ENCODE peak calls at places on chromosome 6, in seven cellular contexts. One of them, this sample, is unnamed.

GRCh38 chr6:28522594-28523557 is 2.8 kb upstream of the GPX5 start:
- DNase-seq in AG04450: no peak
- DNase-seq in activated CD8-positive, alpha-beta T cell treated with anti-CD3 and anti-CD28 coated beads for 36 hours: peak
- DNase-seq in coronary artery: no peak
- DNase-seq in GM23338: peak
- DNase-seq in esophagus squamous epithelium: no peak
- DNase-seq in CD8-positive, alpha-beta T cell: peak
- DNase-seq in this sample: no peak

GRCh38 chr6:28207244-28208179 is 17.6 kb upstream of the ZSCAN9 start:
- DNase-seq in AG04450: no peak
- DNase-seq in activated CD8-positive, alpha-beta T cell treated with anti-CD3 and anti-CD28 coated beads for 36 hours: peak
- DNase-seq in coronary artery: no peak
- DNase-seq in GM23338: peak
- DNase-seq in esophagus squamous epithelium: no peak
- DNase-seq in CD8-positive, alpha-beta T cell: no peak
- DNase-seq in this sample: no peak

GRCh38 chr6:160992323-160993314 is 1.1 kb downstream of the MAP3K4 start:
- DNase-seq in AG04450: no peak
- DNase-seq in activated CD8-positive, alpha-beta T cell treated with anti-CD3 and anti-CD28 coated beads for 36 hours: peak
- DNase-seq in coronary artery: no peak
- DNase-seq in GM23338: peak
- DNase-seq in esophagus squamous epithelium: no peak
- DNase-seq in CD8-positive, alpha-beta T cell: peak
- DNase-seq in this sample: no peak

GRCh38 chr6:9732056-9732455 is 682.8 kb downstream of the TFAP2A start:
- DNase-seq in AG04450: no peak
- DNase-seq in activated CD8-positive, alpha-beta T cell treated with anti-CD3 and anti-CD28 coated beads for 36 hours: no peak
- DNase-seq in coronary artery: no peak
- DNase-seq in GM23338: no peak
- DNase-seq in esophagus squamous epithelium: no peak
- DNase-seq in CD8-positive, alpha-beta T cell: no peak
- DNase-seq in this sample: no peak

GRCh38 chr6:167238169-167238693 is 52.9 kb upstream of the UNC93A start:
- DNase-seq in AG04450: no peak
- DNase-seq in activated CD8-positive, alpha-beta T cell treated with anti-CD3 and anti-CD28 coated beads for 36 hours: no peak
- DNase-seq in coronary artery: no peak
- DNase-seq in GM23338: peak
- DNase-seq in esophagus squamous epithelium: no peak
- DNase-seq in CD8-positive, alpha-beta T cell: no peak
- DNase-seq in this sample: no peak

GRCh38 chr6:34223964-34224940 is 12.4 kb upstream of the HMGA1 start:
- DNase-seq in AG04450: peak
- DNase-seq in activated CD8-positive, alpha-beta T cell treated with anti-CD3 and anti-CD28 coated beads for 36 hours: peak
- DNase-seq in coronary artery: peak
- DNase-seq in GM23338: peak
- DNase-seq in esophagus squamous epithelium: peak
- DNase-seq in CD8-positive, alpha-beta T cell: peak
- DNase-seq in this sample: peak

GRCh38 chr6:17870302-17871168 is 116.9 kb downstream of the KIF13A start:
- DNase-seq in AG04450: no peak
- DNase-seq in activated CD8-positive, alpha-beta T cell treated with anti-CD3 and anti-CD28 coated beads for 36 hours: no peak
- DNase-seq in coronary artery: no peak
- DNase-seq in GM23338: no peak
- DNase-seq in esophagus squamous epithelium: no peak
- DNase-seq in CD8-positive, alpha-beta T cell: no peak
- DNase-seq in this sample: no peak

GRCh38 chr6:133129556-133129955 is 111.6 kb upstream of the EYA4 start:
- DNase-seq in AG04450: no peak
- DNase-seq in activated CD8-positive, alpha-beta T cell treated with anti-CD3 and anti-CD28 coated beads for 36 hours: no peak
- DNase-seq in coronary artery: no peak
- DNase-seq in GM23338: no peak
- DNase-seq in esophagus squamous epithelium: no peak
- DNase-seq in CD8-positive, alpha-beta T cell: no peak
- DNase-seq in this sample: no peak

GRCh38 chr6:77620290-77620882 is 32.5 kb upstream of the MEI4 start:
- DNase-seq in AG04450: no peak
- DNase-seq in activated CD8-positive, alpha-beta T cell treated with anti-CD3 and anti-CD28 coated beads for 36 hours: peak
- DNase-seq in coronary artery: no peak
- DNase-seq in GM23338: peak
- DNase-seq in esophagus squamous epithelium: no peak
- DNase-seq in CD8-positive, alpha-beta T cell: no peak
- DNase-seq in this sample: no peak

GRCh38 chr6:2165216-2165725 is 80.1 kb downstream of the GMDS start:
- DNase-seq in AG04450: no peak
- DNase-seq in activated CD8-positive, alpha-beta T cell treated with anti-CD3 and anti-CD28 coated beads for 36 hours: no peak
- DNase-seq in coronary artery: no peak
- DNase-seq in GM23338: no peak
- DNase-seq in esophagus squamous epithelium: no peak
- DNase-seq in CD8-positive, alpha-beta T cell: no peak
- DNase-seq in this sample: no peak

GRCh38 chr6:158047563-158048323 is 66.1 kb downstream of the SYNJ2 start:
- DNase-seq in AG04450: no peak
- DNase-seq in activated CD8-positive, alpha-beta T cell treated with anti-CD3 and anti-CD28 coated beads for 36 hours: no peak
- DNase-seq in coronary artery: no peak
- DNase-seq in GM23338: no peak
- DNase-seq in esophagus squamous epithelium: no peak
- DNase-seq in CD8-positive, alpha-beta T cell: no peak
- DNase-seq in this sample: no peak

GRCh38 chr6:157200117-157200516 is 123.2 kb downstream of the TMEM242 start:
- DNase-seq in AG04450: no peak
- DNase-seq in activated CD8-positive, alpha-beta T cell treated with anti-CD3 and anti-CD28 coated beads for 36 hours: no peak
- DNase-seq in coronary artery: no peak
- DNase-seq in GM23338: no peak
- DNase-seq in esophagus squamous epithelium: no peak
- DNase-seq in CD8-positive, alpha-beta T cell: no peak
- DNase-seq in this sample: no peak

GRCh38 chr6:41191569-41191968 is 9.4 kb downstream of the TREML2 start:
- DNase-seq in AG04450: no peak
- DNase-seq in activated CD8-positive, alpha-beta T cell treated with anti-CD3 and anti-CD28 coated beads for 36 hours: peak
- DNase-seq in coronary artery: no peak
- DNase-seq in GM23338: peak
- DNase-seq in esophagus squamous epithelium: no peak
- DNase-seq in CD8-positive, alpha-beta T cell: no peak
- DNase-seq in this sample: no peak

GRCh38 chr6:14520029-14520428 is 402.5 kb downstream of the CD83 start:
- DNase-seq in AG04450: no peak
- DNase-seq in activated CD8-positive, alpha-beta T cell treated with anti-CD3 and anti-CD28 coated beads for 36 hours: no peak
- DNase-seq in coronary artery: no peak
- DNase-seq in GM23338: no peak
- DNase-seq in esophagus squamous epithelium: no peak
- DNase-seq in CD8-positive, alpha-beta T cell: no peak
- DNase-seq in this sample: no peak

GRCh38 chr6:150659046-150659763 is 59.5 kb downstream of the PLEKHG1 start:
- DNase-seq in AG04450: no peak
- DNase-seq in activated CD8-positive, alpha-beta T cell treated with anti-CD3 and anti-CD28 coated beads for 36 hours: no peak
- DNase-seq in coronary artery: no peak
- DNase-seq in GM23338: no peak
- DNase-seq in esophagus squamous epithelium: no peak
- DNase-seq in CD8-positive, alpha-beta T cell: no peak
- DNase-seq in this sample: no peak

GRCh38 chr6:119442776-119443184 is 93.2 kb upstream of the MAN1A1 start:
- DNase-seq in AG04450: no peak
- DNase-seq in activated CD8-positive, alpha-beta T cell treated with anti-CD3 and anti-CD28 coated beads for 36 hours: no peak
- DNase-seq in coronary artery: no peak
- DNase-seq in GM23338: no peak
- DNase-seq in esophagus squamous epithelium: no peak
- DNase-seq in CD8-positive, alpha-beta T cell: no peak
- DNase-seq in this sample: no peak

GRCh38 chr6:27237089-27237723 is 10.3 kb upstream of the PRSS16 start:
- DNase-seq in AG04450: no peak
- DNase-seq in activated CD8-positive, alpha-beta T cell treated with anti-CD3 and anti-CD28 coated beads for 36 hours: peak
- DNase-seq in coronary artery: no peak
- DNase-seq in GM23338: peak
- DNase-seq in esophagus squamous epithelium: no peak
- DNase-seq in CD8-positive, alpha-beta T cell: no peak
- DNase-seq in this sample: no peak

GRCh38 chr6:80217799-80218198 is 111.3 kb downstream of the BCKDHB start:
- DNase-seq in AG04450: no peak
- DNase-seq in activated CD8-positive, alpha-beta T cell treated with anti-CD3 and anti-CD28 coated beads for 36 hours: no peak
- DNase-seq in coronary artery: no peak
- DNase-seq in GM23338: no peak
- DNase-seq in esophagus squamous epithelium: no peak
- DNase-seq in CD8-positive, alpha-beta T cell: no peak
- DNase-seq in this sample: no peak

GRCh38 chr6:133236898-133237297 is 4.3 kb upstream of the EYA4 start:
- DNase-seq in AG04450: peak
- DNase-seq in activated CD8-positive, alpha-beta T cell treated with anti-CD3 and anti-CD28 coated beads for 36 hours: no peak
- DNase-seq in coronary artery: no peak
- DNase-seq in GM23338: no peak
- DNase-seq in esophagus squamous epithelium: no peak
- DNase-seq in CD8-positive, alpha-beta T cell: no peak
- DNase-seq in this sample: no peak

GRCh38 chr6:139342957-139343750 is 31.3 kb downstream of the CITED2 start:
- DNase-seq in AG04450: no peak
- DNase-seq in activated CD8-positive, alpha-beta T cell treated with anti-CD3 and anti-CD28 coated beads for 36 hours: no peak
- DNase-seq in coronary artery: no peak
- DNase-seq in GM23338: no peak
- DNase-seq in esophagus squamous epithelium: no peak
- DNase-seq in CD8-positive, alpha-beta T cell: no peak
- DNase-seq in this sample: no peak

GRCh38 chr6:113495521-113495920 is 361.6 kb upstream of the MARCKS start:
- DNase-seq in AG04450: peak
- DNase-seq in activated CD8-positive, alpha-beta T cell treated with anti-CD3 and anti-CD28 coated beads for 36 hours: no peak
- DNase-seq in coronary artery: no peak
- DNase-seq in GM23338: no peak
- DNase-seq in esophagus squamous epithelium: no peak
- DNase-seq in CD8-positive, alpha-beta T cell: no peak
- DNase-seq in this sample: no peak

GRCh38 chr6:136657629-136658028 is 107.4 kb upstream of the MAP7 start:
- DNase-seq in AG04450: no peak
- DNase-seq in activated CD8-positive, alpha-beta T cell treated with anti-CD3 and anti-CD28 coated beads for 36 hours: no peak
- DNase-seq in coronary artery: no peak
- DNase-seq in GM23338: no peak
- DNase-seq in esophagus squamous epithelium: no peak
- DNase-seq in CD8-positive, alpha-beta T cell: no peak
- DNase-seq in this sample: no peak

GRCh38 chr6:146968041-146968760 is 236.0 kb upstream of the STXBP5 start:
- DNase-seq in AG04450: peak
- DNase-seq in activated CD8-positive, alpha-beta T cell treated with anti-CD3 and anti-CD28 coated beads for 36 hours: no peak
- DNase-seq in coronary artery: no peak
- DNase-seq in GM23338: no peak
- DNase-seq in esophagus squamous epithelium: no peak
- DNase-seq in CD8-positive, alpha-beta T cell: no peak
- DNase-seq in this sample: no peak

GRCh38 chr6:39335780-39336541 is 13.5 kb upstream of the KCNK16 start:
- DNase-seq in AG04450: no peak
- DNase-seq in activated CD8-positive, alpha-beta T cell treated with anti-CD3 and anti-CD28 coated beads for 36 hours: peak
- DNase-seq in coronary artery: no peak
- DNase-seq in GM23338: no peak
- DNase-seq in esophagus squamous epithelium: no peak
- DNase-seq in CD8-positive, alpha-beta T cell: no peak
- DNase-seq in this sample: no peak

GRCh38 chr6:159807150-159807859 is 7.2 kb downstream of the PNLDC1 start:
- DNase-seq in AG04450: no peak
- DNase-seq in activated CD8-positive, alpha-beta T cell treated with anti-CD3 and anti-CD28 coated beads for 36 hours: no peak
- DNase-seq in coronary artery: no peak
- DNase-seq in GM23338: no peak
- DNase-seq in esophagus squamous epithelium: no peak
- DNase-seq in CD8-positive, alpha-beta T cell: no peak
- DNase-seq in this sample: no peak

GRCh38 chr6:22302828-22303227 is 6.0 kb upstream of the PRL start:
- DNase-seq in AG04450: no peak
- DNase-seq in activated CD8-positive, alpha-beta T cell treated with anti-CD3 and anti-CD28 coated beads for 36 hours: no peak
- DNase-seq in coronary artery: no peak
- DNase-seq in GM23338: no peak
- DNase-seq in esophagus squamous epithelium: no peak
- DNase-seq in CD8-positive, alpha-beta T cell: no peak
- DNase-seq in this sample: no peak

GRCh38 chr6:68497927-68498326 is 137.2 kb upstream of the ADGRB3 start:
- DNase-seq in AG04450: no peak
- DNase-seq in activated CD8-positive, alpha-beta T cell treated with anti-CD3 and anti-CD28 coated beads for 36 hours: no peak
- DNase-seq in coronary artery: no peak
- DNase-seq in GM23338: no peak
- DNase-seq in esophagus squamous epithelium: no peak
- DNase-seq in CD8-positive, alpha-beta T cell: no peak
- DNase-seq in this sample: no peak

DNA sequence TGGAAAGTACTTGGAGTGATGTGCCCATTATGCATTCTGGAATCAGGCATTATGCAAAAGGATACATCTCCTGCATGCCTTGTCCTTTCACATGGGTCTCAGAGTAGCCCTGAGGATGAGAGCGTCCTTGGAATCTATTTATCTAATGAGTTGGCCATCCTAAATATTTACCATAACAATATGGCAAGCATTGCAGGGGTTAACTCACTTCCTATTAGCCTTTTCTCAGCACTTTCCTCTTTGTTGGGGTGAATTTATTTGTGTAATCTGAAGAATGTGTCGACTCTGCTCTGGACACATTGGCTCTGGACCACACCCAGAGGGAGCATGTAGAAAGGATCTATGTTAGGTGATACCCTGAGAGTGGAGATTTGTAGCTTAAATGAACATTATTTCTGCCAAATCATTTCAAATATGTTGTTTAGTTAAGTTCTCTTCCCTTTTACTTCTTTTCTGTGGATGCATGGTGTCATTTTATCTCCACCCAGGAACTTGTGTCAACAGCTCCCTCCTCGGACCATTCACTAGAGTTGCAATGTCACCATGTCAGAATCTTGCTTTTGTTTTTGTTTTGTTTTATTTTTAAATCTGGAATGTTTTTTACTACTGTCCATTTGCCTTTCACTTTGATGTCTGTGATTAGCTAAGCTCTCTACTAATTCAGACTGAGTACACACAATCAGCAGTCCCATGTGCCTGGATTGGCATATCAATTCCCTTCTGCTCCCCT is 757.0 kb upstream of the MMS22L start:
- DNase-seq in AG04450: no peak
- DNase-seq in activated CD8-positive, alpha-beta T cell treated with anti-CD3 and anti-CD28 coated beads for 36 hours: no peak
- DNase-seq in coronary artery: no peak
- DNase-seq in GM23338: peak
- DNase-seq in esophagus squamous epithelium: no peak
- DNase-seq in CD8-positive, alpha-beta T cell: no peak
- DNase-seq in this sample: no peak
- TF ChIP-seq CTCF in AG04450: no peak
- TF ChIP-seq CTCF in activated CD8-positive, alpha-beta T cell treated with anti-CD3 and anti-CD28 coated beads for 36 hours: no peak
- TF ChIP-seq CTCF in coronary artery: no peak
- TF ChIP-seq CTCF in GM23338: peak
- TF ChIP-seq CTCF in esophagus squamous epithelium: no peak
- TF ChIP-seq CTCF in CD8-positive, alpha-beta T cell: no peak
- TF ChIP-seq CTCF in this sample: no peak

GRCh38 chr6:20203561-20204528 is 8.4 kb downstream of the MBOAT1 start:
- DNase-seq in AG04450: no peak
- DNase-seq in activated CD8-positive, alpha-beta T cell treated with anti-CD3 and anti-CD28 coated beads for 36 hours: no peak
- DNase-seq in coronary artery: no peak
- DNase-seq in GM23338: no peak
- DNase-seq in esophagus squamous epithelium: no peak
- DNase-seq in CD8-positive, alpha-beta T cell: no peak
- DNase-seq in this sample: no peak
- TF ChIP-seq CTCF in AG04450: no peak
- TF ChIP-seq CTCF in activated CD8-positive, alpha-beta T cell treated with anti-CD3 and anti-CD28 coated beads for 36 hours: no peak
- TF ChIP-seq CTCF in coronary artery: no peak
- TF ChIP-seq CTCF in GM23338: no peak
- TF ChIP-seq CTCF in esophagus squamous epithelium: no peak
- TF ChIP-seq CTCF in CD8-positive, alpha-beta T cell: no peak
- TF ChIP-seq CTCF in this sample: no peak

GRCh38 chr6:89638320-89639195 is at the start of gene LYRM2:
- DNase-seq in AG04450: peak
- DNase-seq in activated CD8-positive, alpha-beta T cell treated with anti-CD3 and anti-CD28 coated beads for 36 hours: peak
- DNase-seq in coronary artery: peak
- DNase-seq in GM23338: peak
- DNase-seq in esophagus squamous epithelium: peak
- DNase-seq in CD8-positive, alpha-beta T cell: peak
- DNase-seq in this sample: peak
- TF ChIP-seq CTCF in AG04450: no peak
- TF ChIP-seq CTCF in activated CD8-positive, alpha-beta T cell treated with anti-CD3 and anti-CD28 coated beads for 36 hours: no peak
- TF ChIP-seq CTCF in coronary artery: no peak
- TF ChIP-seq CTCF in GM23338: no peak
- TF ChIP-seq CTCF in esophagus squamous epithelium: peak
- TF ChIP-seq CTCF in CD8-positive, alpha-beta T cell: no peak
- TF ChIP-seq CTCF in this sample: no peak

GRCh38 chr6:12233693-12234551 is 56.2 kb upstream of the EDN1 start:
- DNase-seq in AG04450: peak
- DNase-seq in activated CD8-positive, alpha-beta T cell treated with anti-CD3 and anti-CD28 coated beads for 36 hours: peak
- DNase-seq in coronary artery: no peak
- DNase-seq in GM23338: peak
- DNase-seq in esophagus squamous epithelium: no peak
- DNase-seq in CD8-positive, alpha-beta T cell: no peak
- DNase-seq in this sample: no peak
- TF ChIP-seq CTCF in AG04450: peak
- TF ChIP-seq CTCF in activated CD8-positive, alpha-beta T cell treated with anti-CD3 and anti-CD28 coated beads for 36 hours: peak
- TF ChIP-seq CTCF in coronary artery: peak
- TF ChIP-seq CTCF in GM23338: peak
- TF ChIP-seq CTCF in esophagus squamous epithelium: peak
- TF ChIP-seq CTCF in CD8-positive, alpha-beta T cell: peak
- TF ChIP-seq CTCF in this sample: peak

This sample was measured in omental fat pad.